ENCODE peak calls at places on chromosome 14, in five cellular contexts. Q is fibroblast of lung, W is adrenal gland, B is aorta, E is tibial artery. X is an unnamed sample.
A peak's percentile ranks its signal among the peaks of the same experiment; 100 is the strongest.

GRCh38 chr14:40386433-40386832 is 954.2 kb upstream of the FBXO33 start:
- DNase-seq in W (no peak), B (no peak), Q (no peak), E (no peak), X (no peak)

GRCh38 chr14:37343307-37344094 is 145.8 kb downstream of the MIPOL1 start:
- DNase-seq in B (no peak), E (no peak), W (no peak), Q (peak; percentile 69), X (no peak)

GRCh38 chr14:78863143-78863542 is 693.0 kb downstream of the NRXN3 start:
- DNase-seq in W (no peak), E (no peak), Q (peak; percentile 37), B (no peak), X (no peak)

GRCh38 chr14:61127099-61127498 is 146.1 kb downstream of the SLC38A6 start:
- DNase-seq in E (no peak), Q (no peak), W (no peak), B (no peak), X (no peak)

GRCh38 chr14:102785598-102785963 is 8.3 kb downstream of the TRAF3 start:
- DNase-seq in Q (no peak), W (no peak), E (no peak), B (no peak), X (no peak)

GRCh38 chr14:36510874-36511273 is 9.2 kb downstream of the NKX2-1 start:
- DNase-seq in W (no peak), E (no peak), B (no peak), Q (no peak), X (no peak)

GRCh38 chr14:71438684-71439083 is 493.5 kb upstream of the RGS6 start:
- DNase-seq in B (no peak), W (no peak), Q (peak; percentile 54), E (no peak), X (no peak)

GRCh38 chr14:66105819-66106218 is 380.4 kb upstream of the CCDC196 start:
- DNase-seq in E (no peak), Q (no peak), W (no peak), B (no peak), X (no peak)

GRCh38 chr14:94144765-94145164 is 15.4 kb upstream of the IFI27L2 start:
- DNase-seq in B (no peak), Q (peak; percentile 15), E (peak; percentile 32), W (no peak), X (no peak)

DNA sequence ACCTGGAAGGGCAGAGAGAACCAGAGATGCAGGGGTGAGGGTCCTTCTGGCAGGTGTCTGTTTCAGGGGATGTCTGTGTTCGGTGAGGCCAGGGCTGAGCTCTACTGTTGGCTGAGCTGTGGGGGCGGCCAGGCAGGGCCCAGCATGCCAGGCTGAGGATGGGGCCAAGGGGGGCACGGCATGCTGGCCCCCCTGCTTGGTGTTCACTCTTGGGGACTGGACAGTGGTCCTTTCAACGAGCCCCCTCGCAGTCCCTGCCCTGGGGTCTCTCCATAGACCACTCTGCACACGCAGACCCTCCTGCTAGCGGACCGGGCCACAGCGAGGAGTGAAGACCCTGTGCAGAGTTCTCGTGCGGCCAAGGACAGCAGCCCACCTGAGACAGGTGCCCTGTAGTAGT is 56.3 kb downstream of the KIF26A start:
- DNase-seq in E (no peak), Q (no peak), W (no peak), B (no peak), X (no peak)
- H3K27me3 ChIP-seq in E (peaks cover 49% of the 10 kb centered on the region), Q (no peaks in the 10 kb centered on the region), W (no peaks in the 10 kb centered on the region), B (no peaks in the 10 kb centered on the region), X (peaks cover 24% of the 10 kb centered on the region)

GRCh38 chr14:50025776-50026175 is 90.6 kb downstream of the VCPKMT start:
- DNase-seq in W (no peak), Q (peak; percentile 47), B (no peak), E (no peak), X (no peak)

GRCh38 chr14:50023671-50024490 is 92.5 kb downstream of the VCPKMT start:
- DNase-seq in E (peak; percentile 58), W (no peak), Q (peak; percentile 83), B (no peak), X (no peak)

GRCh38 chr14:50026396-50026795 is 90.0 kb downstream of the VCPKMT start:
- DNase-seq in E (no peak), W (no peak), B (no peak), Q (no peak), X (no peak)

GRCh38 chr14:50022661-50023060 is 93.7 kb downstream of the VCPKMT start:
- DNase-seq in W (no peak), Q (no peak), B (no peak), E (no peak), X (no peak)

GRCh38 chr14:50025073-50025472 is 91.3 kb downstream of the VCPKMT start:
- DNase-seq in E (no peak), B (no peak), W (no peak), Q (no peak), X (no peak)
- H3K4me1 ChIP-seq in E (peaks cover 34% of the 10 kb centered on the region), B (peaks cover 4% of the 10 kb centered on the region), W (no peaks in the 10 kb centered on the region), Q (peaks cover 4% of the 10 kb centered on the region), X (no peaks in the 10 kb centered on the region)

GRCh38 chr14:59148334-59148900 is 40.0 kb upstream of the DAAM1 start:
- DNase-seq in B (no peak), W (no peak), Q (no peak), E (no peak), X (no peak)
- H3K27me3 ChIP-seq in B (no peaks in the 10 kb centered on the region), W (no peaks in the 10 kb centered on the region), Q (no peaks in the 10 kb centered on the region), E (no peaks in the 10 kb centered on the region), X (no peaks in the 10 kb centered on the region)

GRCh38 chr14:64994540-64994939 is 7.8 kb downstream of the FNTB start:
- DNase-seq in B (no peak), Q (no peak), W (no peak), E (no peak), X (no peak)

GRCh38 chr14:64993263-64993662 is 6.6 kb downstream of the FNTB start:
- DNase-seq in E (no peak), Q (no peak), B (no peak), W (no peak), X (no peak)

GRCh38 chr14:64990291-64990690 is 3.6 kb downstream of the FNTB start:
- DNase-seq in B (no peak), Q (no peak), E (no peak), W (no peak), X (no peak)

GRCh38 chr14:64992328-64992885 is 5.7 kb downstream of the FNTB start:
- DNase-seq in Q (no peak), B (no peak), W (no peak), E (no peak), X (no peak)

DNA sequence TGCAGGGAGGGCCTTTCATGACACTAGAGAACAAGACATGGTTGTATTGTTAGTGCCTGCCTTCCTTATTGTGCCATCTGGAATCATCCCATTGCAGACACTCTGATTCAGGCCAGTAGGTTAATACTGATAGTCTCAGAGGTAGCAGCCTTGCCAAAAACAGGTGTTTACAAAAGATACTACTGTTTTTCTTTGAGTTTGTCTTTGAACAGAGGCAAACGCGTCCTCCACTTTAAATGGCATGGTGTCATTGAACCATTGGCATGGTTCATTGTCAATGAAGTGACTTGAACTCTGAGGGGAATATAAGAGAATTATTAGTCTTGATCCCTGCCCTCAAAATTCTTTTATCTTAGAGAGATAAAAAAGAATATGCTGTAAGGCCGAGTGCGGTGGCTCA is 4.2 kb downstream of the FNTB start:
- DNase-seq in E (no peak), Q (no peak), W (no peak), B (no peak), X (no peak)
- H3K4me1 ChIP-seq in E (peaks cover 10% of the 10 kb centered on the region), Q (no peaks in the 10 kb centered on the region), W (peaks cover 7% of the 10 kb centered on the region), B (no peaks in the 10 kb centered on the region), X (peaks cover 33% of the 10 kb centered on the region)

DNA sequence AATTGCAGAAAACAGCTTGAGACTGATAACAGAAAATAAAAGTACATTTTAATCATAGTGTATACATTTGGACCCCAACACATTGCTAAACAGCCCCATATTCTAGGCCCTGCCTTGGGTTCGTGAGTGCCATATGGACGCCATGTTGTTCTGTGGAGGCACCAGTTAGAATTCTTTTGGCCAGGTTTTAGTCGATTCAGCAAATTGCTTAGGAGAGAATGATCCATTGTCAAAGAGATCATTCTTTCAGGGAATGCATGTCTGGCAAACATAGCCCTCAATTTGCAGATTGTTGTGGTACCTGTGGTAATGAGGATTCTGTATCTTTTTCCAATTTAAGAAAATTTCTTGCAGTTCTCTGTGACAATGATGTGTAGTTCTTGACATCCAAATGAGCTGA is 183.6 kb upstream of the DDHD1 start:
- DNase-seq in W (no peak), Q (no peak), B (no peak), E (no peak), X (no peak)
- H3K27me3 ChIP-seq in W (no peaks in the 10 kb centered on the region), Q (no peaks in the 10 kb centered on the region), B (no peaks in the 10 kb centered on the region), E (no peaks in the 10 kb centered on the region), X (no peaks in the 10 kb centered on the region)

GRCh38 chr14:69485261-69485660 is 733 bp downstream of the PLEKHD1 start:
- DNase-seq in B (no peak), Q (no peak), E (no peak), W (no peak), X (no peak)
- H3K4me1 ChIP-seq in B (no peaks in the 10 kb centered on the region), Q (no peaks in the 10 kb centered on the region), E (peaks cover 15% of the 10 kb centered on the region), W (peaks cover 14% of the 10 kb centered on the region), X (peaks cover 18% of the 10 kb centered on the region)

GRCh38 chr14:67505254-67505653 is 16.7 kb upstream of the TMEM229B start:
- DNase-seq in W (no peak), E (no peak), Q (no peak), B (no peak), X (no peak)

GRCh38 chr14:67502867-67503266 is 14.3 kb upstream of the TMEM229B start:
- DNase-seq in W (no peak), Q (no peak), B (no peak), E (no peak), X (no peak)

GRCh38 chr14:67497716-67498115 is 9.2 kb upstream of the TMEM229B start:
- DNase-seq in B (no peak), E (no peak), Q (no peak), W (no peak), X (no peak)

GRCh38 chr14:67500981-67501380 is 12.5 kb upstream of the TMEM229B start:
- DNase-seq in Q (no peak), B (no peak), E (no peak), W (no peak), X (no peak)

DNA sequence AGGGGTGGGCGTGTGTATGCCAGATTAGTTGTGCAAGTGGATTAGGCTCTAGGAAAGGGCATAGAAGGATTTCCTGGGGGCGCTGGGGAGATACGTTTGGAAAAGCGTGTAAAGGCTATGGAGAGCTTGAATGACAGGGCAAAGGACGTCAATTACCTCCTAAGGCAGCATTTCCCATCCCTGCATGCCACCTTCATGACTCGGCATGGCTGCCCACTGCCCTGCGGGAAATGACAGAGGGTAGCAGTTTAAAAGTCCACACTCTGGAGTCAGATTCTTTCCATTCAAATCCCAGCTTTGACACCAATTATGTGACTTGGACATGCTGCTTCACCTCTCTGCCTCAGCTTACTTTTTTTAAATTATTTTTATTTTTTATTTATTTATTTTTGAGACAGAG is 14.8 kb upstream of the TMEM229B start:
- DNase-seq in W (no peak), B (no peak), Q (no peak), E (no peak), X (no peak)
- H3K27me3 ChIP-seq in W (no peaks in the 10 kb centered on the region), B (no peaks in the 10 kb centered on the region), Q (no peaks in the 10 kb centered on the region), E (no peaks in the 10 kb centered on the region), X (no peaks in the 10 kb centered on the region)

DNA sequence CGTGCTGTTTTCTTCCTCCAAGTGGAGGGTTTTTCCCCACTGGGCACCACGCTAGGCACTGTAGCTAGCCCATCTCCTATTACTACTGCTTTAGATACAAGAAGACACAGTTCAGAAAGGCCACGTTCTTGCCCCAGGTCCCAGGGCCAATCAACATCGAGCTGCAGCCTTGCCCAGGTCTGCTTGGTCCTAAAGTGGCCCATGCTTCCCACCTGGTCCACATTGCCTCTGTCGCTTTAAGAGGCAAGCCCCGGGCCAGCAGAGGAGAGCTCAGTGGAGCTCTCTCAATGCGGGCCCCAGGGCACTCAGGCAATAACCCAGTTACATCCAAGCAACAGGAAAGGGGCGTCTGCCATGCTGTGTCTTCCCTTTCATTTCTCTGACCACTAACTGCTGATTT is 148.1 kb downstream of the CALM1 start:
- DNase-seq in B (peak; percentile 37), W (no peak), Q (no peak), E (no peak), X (no peak)
- H3K4me1 ChIP-seq in B (no peaks in the 10 kb centered on the region), W (peaks cover 15% of the 10 kb centered on the region), Q (no peaks in the 10 kb centered on the region), E (peaks cover 19% of the 10 kb centered on the region), X (peaks cover 42% of the 10 kb centered on the region)

X was measured in left ventricle myocardium inferior.